ENCODE peak calls at places on chromosome 10, in seven cellular contexts. K is astrocyte, W is tibial nerve, B is SJSA1, R is small intestine, H is fibroblast of lung, Z is mammary epithelial cell. O is an unnamed sample. For H3K4me1, the result is how much of the 10 kb centered on the place peaks cover.

GRCh38 chr10:72080042-72081035 is 8.0 kb downstream of the SPOCK2 start:
- DNase-seq in K (no peak), W (no peak), B (no peak), R (no peak), H (no peak), Z (no peak), O (no peak)

GRCh38 chr10:132368881-132369635 is 27.9 kb upstream of the PWWP2B start:
- DNase-seq in K (peak), W (no peak), B (no peak), R (no peak), H (no peak), Z (no peak), O (peak)

GRCh38 chr10:130812381-130813148 is 499.0 kb downstream of the TCERG1L start:
- DNase-seq in K (no peak), W (no peak), B (no peak), R (no peak), H (no peak), Z (no peak), O (no peak)

GRCh38 chr10:48672596-48673255 is 11.9 kb upstream of the WDFY4 start:
- DNase-seq in K (no peak), W (no peak), B (no peak), R (no peak), H (no peak), Z (no peak), O (no peak)

GRCh38 chr10:104920476-104920875 is 279.4 kb downstream of the SORCS3 start:
- DNase-seq in K (no peak), W (no peak), B (no peak), R (no peak), H (no peak), Z (no peak), O (no peak)

GRCh38 chr10:9786576-9786975 is 1231.1 kb upstream of the CELF2 start:
- DNase-seq in K (peak), W (no peak), B (no peak), R (no peak), H (peak), Z (peak), O (no peak)

GRCh38 chr10:112330154-112330553 is 43.8 kb upstream of the ACSL5 start:
- DNase-seq in K (no peak), W (no peak), B (no peak), R (peak), H (no peak), Z (no peak), O (no peak)

GRCh38 chr10:69222157-69223027 is 2.3 kb downstream of the HKDC1 start:
- DNase-seq in K (peak), W (no peak), B (no peak), R (peak), H (peak), Z (peak), O (peak)

GRCh38 chr10:13788701-13789447 is 202.1 kb downstream of the PRPF18 start:
- DNase-seq in K (peak), W (peak), B (peak), R (no peak), H (peak), Z (no peak), O (no peak)

GRCh38 chr10:99976886-99977391 is 32.8 kb downstream of the DNMBP start:
- DNase-seq in K (peak), W (no peak), B (peak), R (peak), H (peak), Z (peak), O (no peak)

GRCh38 chr10:7218974-7219373 is 191.9 kb downstream of the SFMBT2 start:
- DNase-seq in K (peak), W (no peak), B (no peak), R (no peak), H (peak), Z (no peak), O (no peak)

GRCh38 chr10:93462881-93463280 is 19.3 kb downstream of the MYOF start:
- DNase-seq in K (peak), W (no peak), B (no peak), R (no peak), H (peak), Z (peak), O (no peak)

GRCh38 chr10:71998840-71999194 is 34.6 kb downstream of the CHST3 start:
- DNase-seq in K (peak), W (no peak), B (peak), R (peak), H (peak), Z (peak), O (no peak)

GRCh38 chr10:84195044-84195830 is 900 bp downstream of the CDHR1 start:
- DNase-seq in K (no peak), W (no peak), B (no peak), R (no peak), H (no peak), Z (no peak), O (no peak)

GRCh38 chr10:2627969-2628368 is 439.4 kb upstream of the PFKP start:
- DNase-seq in K (no peak), W (no peak), B (no peak), R (no peak), H (no peak), Z (no peak), O (no peak)

GRCh38 chr10:132666733-132667612 is 119.0 kb downstream of the NKX6-2 start:
- DNase-seq in K (peak), W (no peak), B (peak), R (no peak), H (no peak), Z (no peak), O (peak)

GRCh38 chr10:121041906-121042305 is 190.7 kb downstream of the WDR11 start:
- DNase-seq in K (no peak), W (no peak), B (no peak), R (no peak), H (no peak), Z (peak), O (no peak)

GRCh38 chr10:132833421-132834111 is 47.6 kb upstream of the NKX6-2 start:
- DNase-seq in K (no peak), W (no peak), B (no peak), R (no peak), H (no peak), Z (no peak), O (no peak)

GRCh38 chr10:5876181-5876768 is 13.4 kb downstream of the ANKRD16 start:
- DNase-seq in K (peak), W (no peak), B (peak), R (no peak), H (no peak), Z (peak), O (no peak)

GRCh38 chr10:24826022-24826421 is 102.3 kb upstream of the ARHGAP21 start:
- DNase-seq in K (peak), W (no peak), B (peak), R (peak), H (peak), Z (peak), O (no peak)

GRCh38 chr10:112182808-112183328 is 697 bp downstream of the GPAM start:
- DNase-seq in K (no peak), W (no peak), B (no peak), R (peak), H (no peak), Z (no peak), O (no peak)

GRCh38 chr10:45373783-45374450 is at the start of gene ALOX5:
- DNase-seq in K (no peak), W (no peak), B (no peak), R (peak), H (no peak), Z (no peak), O (peak)

GRCh38 chr10:71767420-71768035 is 5.8 kb downstream of the VSIR start:
- DNase-seq in K (no peak), W (no peak), B (peak), R (peak), H (peak), Z (no peak), O (no peak)

GRCh38 chr10:84311596-84311995 is 16.8 kb upstream of the CCSER2 start:
- DNase-seq in K (no peak), W (no peak), B (no peak), R (no peak), H (no peak), Z (no peak), O (no peak)

GRCh38 chr10:133097961-133098360 is 10.2 kb downstream of the ADGRA1 start:
- DNase-seq in K (no peak), W (no peak), B (no peak), R (no peak), H (no peak), Z (no peak), O (no peak)

GRCh38 chr10:108783897-108784296 is 1139.4 kb downstream of the XPNPEP1 start:
- DNase-seq in K (peak), W (no peak), B (no peak), R (peak), H (peak), Z (peak), O (no peak)

GRCh38 chr10:133325761-133326463 is 10.8 kb downstream of the CALY start:
- DNase-seq in K (no peak), W (no peak), B (no peak), R (no peak), H (no peak), Z (no peak), O (no peak)

GRCh38 chr10:96974348-96974747 is 142.2 kb downstream of the LCOR start:
- DNase-seq in K (peak), W (no peak), B (no peak), R (peak), H (no peak), Z (no peak), O (no peak)

GRCh38 chr10:14953452-14954000 is 370 bp downstream of the DCLRE1C start:
- DNase-seq in K (peak), W (peak), B (peak), R (peak), H (peak), Z (peak), O (peak)

GRCh38 chr10:117168729-117169128 is 28.6 kb upstream of the KCNK18 start:
- DNase-seq in K (no peak), W (no peak), B (no peak), R (no peak), H (no peak), Z (no peak), O (no peak)

GRCh38 chr10:34704526-34705184 is 110.4 kb downstream of the PARD3 start:
- DNase-seq in K (no peak), W (no peak), B (no peak), R (no peak), H (no peak), Z (no peak), O (no peak)
- H3K4me1 ChIP-seq in K (under half), W (under half), B (under half), R (under half), H (under half), Z (under half), O (under half)

GRCh38 chr10:102777696-102778530 is 34.2 kb downstream of the WBP1L start:
- DNase-seq in K (no peak), W (no peak), B (no peak), R (no peak), H (no peak), Z (no peak), O (no peak)

GRCh38 chr10:102781089-102781920 is 37.6 kb downstream of the WBP1L start:
- DNase-seq in K (no peak), W (no peak), B (no peak), R (no peak), H (peak), Z (no peak), O (no peak)

GRCh38 chr10:102778781-102779180 is 35.0 kb downstream of the WBP1L start:
- DNase-seq in K (no peak), W (no peak), B (no peak), R (no peak), H (no peak), Z (no peak), O (no peak)

GRCh38 chr10:102780246-102780645 is 36.5 kb downstream of the WBP1L start:
- DNase-seq in K (peak), W (no peak), B (no peak), R (no peak), H (peak), Z (peak), O (no peak)

DNA sequence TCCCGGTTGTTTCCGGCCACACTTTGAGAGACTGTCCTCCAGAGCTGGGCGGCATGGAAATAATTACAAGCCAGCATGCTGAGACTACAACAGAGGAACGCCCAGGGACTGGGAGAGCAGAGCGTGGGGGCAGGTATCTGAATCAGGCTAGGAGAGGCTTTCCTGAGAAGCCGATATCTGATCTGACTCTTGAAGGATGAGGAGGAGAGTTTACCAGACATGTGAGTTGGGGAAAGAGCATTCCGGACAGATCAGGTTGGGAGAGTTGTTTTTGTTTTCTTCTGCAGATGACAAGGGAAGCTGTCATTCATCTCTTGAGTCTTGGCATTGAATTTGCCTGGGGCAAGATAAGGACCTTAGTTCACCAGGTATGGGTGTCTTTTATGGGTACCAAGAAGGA is 35.9 kb downstream of the WBP1L start:
- DNase-seq in K (no peak), W (no peak), B (no peak), R (no peak), H (no peak), Z (no peak), O (no peak)
- H3K4me1 ChIP-seq in K (half or more), W (half or more), B (half or more), R (under half), H (under half), Z (half or more), O (under half)

DNA sequence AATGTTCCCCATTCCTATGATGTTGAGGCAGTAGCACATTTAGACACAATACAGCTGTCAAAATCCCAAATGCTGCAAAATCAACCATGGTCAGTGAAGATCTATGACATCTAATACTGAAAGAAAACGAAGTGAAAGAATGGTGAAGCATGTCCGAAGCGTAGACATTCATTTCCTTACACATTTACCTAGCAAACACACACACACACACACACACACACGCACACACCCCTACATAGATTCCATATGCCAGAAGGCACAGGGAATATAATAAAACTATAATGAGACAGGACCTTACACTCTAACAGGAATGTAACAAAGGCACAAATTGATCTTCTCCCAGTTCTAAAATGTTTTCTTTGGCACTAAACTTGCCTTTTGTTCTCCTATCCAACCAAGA is 32.4 kb downstream of the CCDC6 start:
- DNase-seq in K (no peak), W (no peak), B (no peak), R (no peak), H (no peak), Z (peak), O (no peak)
- H3K4me1 ChIP-seq in K (under half), W (under half), B (under half), R (under half), H (under half), Z (under half), O (under half)

DNA sequence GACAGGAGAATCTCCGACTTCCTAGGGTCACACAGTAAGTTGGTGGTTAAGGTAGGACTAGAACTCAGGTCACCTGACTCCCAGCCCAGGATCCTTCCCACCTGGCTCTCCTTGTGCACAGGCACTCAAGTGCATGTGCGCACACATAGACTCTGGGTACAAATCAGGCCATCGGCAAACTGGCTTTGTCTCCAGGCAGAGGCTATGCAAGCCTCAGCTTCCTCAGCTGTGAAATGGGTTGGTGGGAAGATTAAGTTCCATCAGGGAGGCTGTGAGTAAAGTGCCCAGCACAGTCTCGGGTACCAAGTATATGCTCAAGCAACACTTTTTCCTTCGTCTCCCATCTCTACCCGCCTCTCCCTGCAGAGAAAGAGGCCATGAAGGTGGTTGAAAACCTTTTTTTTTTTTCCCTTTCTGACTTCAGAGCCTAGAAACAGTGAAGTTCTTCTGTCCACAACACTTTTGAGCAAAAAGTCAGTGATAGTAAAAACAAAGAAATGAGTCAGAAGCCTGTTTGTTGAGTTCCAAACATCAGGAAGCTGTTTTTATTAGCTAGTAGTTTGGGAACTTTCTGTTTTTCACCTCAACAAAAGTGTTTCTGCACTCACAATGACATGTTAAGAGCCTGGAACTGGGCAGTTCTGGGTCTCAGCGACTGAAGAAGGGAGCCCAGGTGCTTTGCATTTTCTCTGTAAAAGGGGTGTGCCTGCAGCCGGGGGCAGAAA is 79.3 kb downstream of the NEURL1 start:
- DNase-seq in K (no peak), W (no peak), B (no peak), R (no peak), H (no peak), Z (no peak), O (no peak)
- H3K4me1 ChIP-seq in K (under half), W (under half), B (under half), R (under half), H (under half), Z (under half), O (under half)

GRCh38 chr10:16819436-16819835 is 2.2 kb upstream of the RSU1 start:
- DNase-seq in K (no peak), W (no peak), B (no peak), R (no peak), H (no peak), Z (no peak), O (no peak)
- H3K4me1 ChIP-seq in K (under half), W (under half), B (under half), R (under half), H (under half), Z (under half), O (under half)

GRCh38 chr10:110670335-110670734 is 26.2 kb downstream of the RBM20 start:
- DNase-seq in K (no peak), W (no peak), B (no peak), R (no peak), H (no peak), Z (no peak), O (no peak)
- H3K4me1 ChIP-seq in K (under half), W (under half), B (under half), R (under half), H (under half), Z (under half), O (under half)

GRCh38 chr10:62098278-62099121 is 170.1 kb downstream of the RTKN2 start:
- DNase-seq in K (peak), W (no peak), B (no peak), R (no peak), H (no peak), Z (no peak), O (no peak)
- H3K4me1 ChIP-seq in K (under half), W (under half), B (under half), R (under half), H (under half), Z (under half), O (under half)

GRCh38 chr10:11588878-11589277 is 22.6 kb downstream of the USP6NL start:
- DNase-seq in K (no peak), W (no peak), B (no peak), R (no peak), H (no peak), Z (no peak), O (no peak)
- H3K4me1 ChIP-seq in K (under half), W (under half), B (under half), R (under half), H (under half), Z (under half), O (under half)

DNA sequence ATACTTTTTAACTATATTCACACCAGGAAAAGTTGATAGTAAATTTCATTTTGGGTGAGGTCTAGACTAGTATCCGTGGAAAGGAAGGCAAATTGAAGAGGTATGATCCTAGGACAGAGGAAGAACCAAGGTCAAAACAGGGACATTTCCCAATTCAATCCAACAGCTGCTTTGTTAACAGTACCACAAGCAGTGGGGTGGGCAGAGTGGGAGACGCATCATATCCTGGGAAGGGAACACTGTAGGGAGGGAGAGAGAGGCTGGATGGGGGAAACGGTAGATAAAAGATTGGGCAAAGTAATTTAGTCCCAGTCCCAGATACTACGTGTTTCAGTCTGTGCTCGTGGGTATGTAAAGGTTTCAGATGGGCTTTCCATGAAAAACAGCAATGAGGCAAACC is 9.2 kb upstream of the FAS start:
- DNase-seq in K (no peak), W (no peak), B (no peak), R (no peak), H (no peak), Z (no peak), O (no peak)
- H3K4me1 ChIP-seq in K (under half), W (under half), B (under half), R (under half), H (under half), Z (under half), O (under half)

DNA sequence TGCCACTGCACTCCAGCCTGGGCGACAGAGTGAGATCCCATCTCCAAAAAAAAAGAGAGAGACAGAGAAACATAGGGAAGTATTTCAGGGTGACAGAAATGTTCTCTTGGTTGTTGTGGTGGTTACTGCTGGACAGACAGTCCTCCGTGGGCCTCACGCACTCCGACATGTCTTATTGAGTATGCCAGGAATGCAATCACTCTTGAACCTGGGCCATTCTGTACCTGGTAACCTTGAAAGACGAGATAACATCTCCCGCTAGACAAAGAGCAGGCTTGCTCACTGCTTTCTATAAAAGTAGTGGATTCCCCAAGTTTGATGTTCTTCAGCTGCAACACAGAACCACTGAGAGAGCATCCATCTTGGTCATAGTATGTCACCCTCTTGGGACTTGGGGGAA is 6.7 kb downstream of the CACUL1 start:
- DNase-seq in K (no peak), W (no peak), B (no peak), R (no peak), H (no peak), Z (no peak), O (no peak)
- H3K4me1 ChIP-seq in K (under half), W (under half), B (under half), R (under half), H (under half), Z (under half), O (under half)